ENCODE peak calls at places on chromosome 3, in eight cellular contexts. A is T-helper 9 cell; L is caudate nucleus; W is NCI-H69; X is H54; R is lung; U is NCI-H2081; G is CD8-positive, alpha-beta T cell. P is an unnamed sample.

GRCh38 chr3:128278130-128278529 is 124.8 kb downstream of the EEFSEC start:
- DNase-seq in U (peak), A (no peak), X (no peak), L (no peak), R (no peak), G (no peak), W (peak), P (no peak)

GRCh38 chr3:195708626-195709481 is 11.9 kb upstream of the MUC20 start:
- DNase-seq in R (no peak), G (no peak), L (no peak), X (no peak), A (no peak), W (no peak), U (no peak), P (no peak)

GRCh38 chr3:179182892-179183291 is 34.7 kb downstream of the PIK3CA start:
- DNase-seq in W (no peak), R (no peak), G (no peak), U (no peak), A (no peak), X (no peak), L (no peak), P (peak)

GRCh38 chr3:11757441-11757875 is 89.2 kb downstream of the TAMM41 start:
- DNase-seq in L (no peak), R (no peak), G (no peak), A (no peak), W (no peak), U (no peak), X (no peak), P (peak)

GRCh38 chr3:198030726-198031125 is 70.7 kb downstream of the LMLN start:
- DNase-seq in X (no peak), W (no peak), G (no peak), U (no peak), R (no peak), A (no peak), L (no peak), P (no peak)

GRCh38 chr3:69209413-69209812 is 87.0 kb upstream of the LMOD3 start:
- DNase-seq in A (no peak), R (no peak), U (no peak), X (no peak), W (no peak), G (no peak), L (no peak), P (peak)

GRCh38 chr3:161349529-161350278 is 21.6 kb downstream of the SPTSSB start:
- DNase-seq in X (no peak), R (no peak), W (peak), A (no peak), U (no peak), L (no peak), G (no peak), P (peak)

GRCh38 chr3:32304510-32304909 is 66.0 kb downstream of the CMTM8 start:
- DNase-seq in L (no peak), U (peak), R (no peak), G (no peak), A (no peak), W (peak), X (no peak), P (peak)

GRCh38 chr3:163924600-163924999 is 1153.7 kb downstream of the SI start:
- DNase-seq in X (no peak), G (no peak), U (peak), A (no peak), R (no peak), W (peak), L (no peak), P (no peak)

GRCh38 chr3:124300416-124300815 is 308.5 kb upstream of the ROPN1 start:
- DNase-seq in G (no peak), X (no peak), R (no peak), A (no peak), W (no peak), L (no peak), U (no peak), P (no peak)

GRCh38 chr3:13584427-13584891 is 35.5 kb downstream of the FBLN2 start:
- DNase-seq in R (no peak), G (no peak), L (no peak), U (no peak), X (no peak), A (no peak), W (no peak), P (no peak)

GRCh38 chr3:197500812-197501211 is 55.0 kb downstream of the BDH1 start:
- DNase-seq in R (no peak), X (no peak), A (no peak), L (no peak), W (no peak), G (no peak), U (no peak), P (no peak)

GRCh38 chr3:80051602-80051962 is 283.8 kb upstream of the ROBO1 start:
- DNase-seq in X (no peak), R (no peak), U (no peak), A (no peak), G (no peak), L (no peak), W (no peak), P (no peak)

GRCh38 chr3:12884104-12884742 is 42.9 kb upstream of the RPL32 start:
- DNase-seq in X (no peak), U (no peak), R (no peak), G (no peak), A (no peak), L (peak), W (peak), P (peak)

GRCh38 chr3:66144792-66145733 is 75.7 kb upstream of the SLC25A26 start:
- DNase-seq in L (no peak), U (no peak), X (no peak), G (no peak), R (no peak), W (no peak), A (no peak), P (no peak)

GRCh38 chr3:197791120-197792018 is at the start of gene LRCH3:
- DNase-seq in L (peak), R (peak), X (peak), A (peak), W (peak), U (peak), G (peak), P (peak)

GRCh38 chr3:115401891-115402501 is 221.3 kb upstream of the GAP43 start:
- DNase-seq in R (no peak), L (no peak), A (no peak), X (no peak), U (no peak), G (no peak), W (no peak), P (peak)

GRCh38 chr3:112931737-112932521 is 43.0 kb downstream of the CD200R1 start:
- DNase-seq in A (no peak), W (no peak), R (no peak), X (no peak), U (no peak), G (no peak), L (no peak), P (no peak)

GRCh38 chr3:127192576-127193232 is at the start of gene PRR23E:
- DNase-seq in A (no peak), U (no peak), X (no peak), G (no peak), W (no peak), R (peak), L (no peak), P (no peak)

GRCh38 chr3:194688207-194688711 is 2.6 kb downstream of the FAM43A start:
- DNase-seq in G (peak), A (no peak), U (no peak), L (no peak), X (peak), W (peak), R (no peak), P (no peak)

P was measured in amniotic epithelial cell.